ENCODE peak calls at places on chromosomes 7 and 10, in ten cellular contexts. G, Q, F, L, W, V, C, M, P and T are unnamed samples.

GRCh38 chr7:497946-498655 is 21.5 kb downstream of the PDGFA start:
- DNase-seq in G (no peak), Q (no peak), F (no peak), L (no peak), W (no peak), V (no peak), C (no peak), M (no peak), P (no peak), T (no peak)

GRCh38 chr7:133207687-133208086 is 45.2 kb upstream of the EXOC4 start:
- DNase-seq in G (no peak), Q (peak), F (no peak), L (no peak), W (peak), V (no peak), C (no peak), M (no peak), P (peak), T (peak)

GRCh38 chr10:96470108-96470743 is 43.5 kb downstream of the TLL2 start:
- DNase-seq in G (no peak), Q (peak), F (peak), L (peak), W (peak), V (peak), C (peak), M (no peak), P (peak), T (peak)

GRCh38 chr10:47013469-47014169 is 102.4 kb downstream of the PTPN20 start:
- DNase-seq in G (no peak), Q (peak), F (no peak), L (no peak), W (no peak), V (no peak), C (no peak), M (no peak), P (no peak), T (no peak)

GRCh38 chr7:152462995-152463713 is 27.4 kb upstream of the KMT2C start:
- DNase-seq in G (no peak), Q (peak), F (no peak), L (no peak), W (peak), V (no peak), C (peak), M (no peak), P (peak), T (no peak)

GRCh38 chr7:127107601-127108007 is 145.1 kb downstream of the GRM8 start:
- DNase-seq in G (no peak), Q (peak), F (peak), L (peak), W (peak), V (no peak), C (peak), M (peak), P (peak), T (peak)

GRCh38 chr7:95531605-95532004 is 45.9 kb downstream of the ASB4 start:
- DNase-seq in G (no peak), Q (no peak), F (no peak), L (no peak), W (no peak), V (no peak), C (no peak), M (no peak), P (no peak), T (no peak)

GRCh38 chr7:74183653-74184450 is 9.7 kb downstream of the EIF4H start:
- DNase-seq in G (no peak), Q (no peak), F (no peak), L (peak), W (no peak), V (no peak), C (no peak), M (no peak), P (no peak), T (peak)

GRCh38 chr7:35705932-35706461 is 11.1 kb upstream of the HERPUD2 start:
- DNase-seq in G (no peak), Q (no peak), F (no peak), L (no peak), W (peak), V (no peak), C (no peak), M (no peak), P (no peak), T (no peak)

GRCh38 chr7:111933614-111934013 is 272.6 kb downstream of the DOCK4 start:
- DNase-seq in G (no peak), Q (no peak), F (no peak), L (no peak), W (no peak), V (no peak), C (no peak), M (no peak), P (peak), T (no peak)

GRCh38 chr10:25696013-25696708 is 237.9 kb upstream of the MYO3A start:
- DNase-seq in G (no peak), Q (no peak), F (no peak), L (no peak), W (no peak), V (no peak), C (no peak), M (no peak), P (no peak), T (no peak)

GRCh38 chr7:1794888-1795542 is 124.9 kb downstream of the ELFN1 start:
- DNase-seq in G (no peak), Q (peak), F (no peak), L (no peak), W (no peak), V (no peak), C (no peak), M (no peak), P (no peak), T (no peak)

GRCh38 chr10:132663666-132664365 is 122.1 kb downstream of the NKX6-2 start:
- DNase-seq in G (no peak), Q (no peak), F (no peak), L (no peak), W (no peak), V (peak), C (no peak), M (no peak), P (no peak), T (no peak)

GRCh38 chr7:75611557-75612178 is 119.5 kb downstream of the SPDYE5 start:
- DNase-seq in G (peak), Q (no peak), F (peak), L (peak), W (no peak), V (no peak), C (no peak), M (no peak), P (no peak), T (no peak)

GRCh38 chr7:94003446-94004023 is 620 bp downstream of the BET1 start:
- DNase-seq in G (no peak), Q (no peak), F (no peak), L (no peak), W (peak), V (no peak), C (no peak), M (no peak), P (peak), T (peak)

GRCh38 chr7:92612501-92612900 is 22.3 kb upstream of the FAM133B start:
- DNase-seq in G (no peak), Q (peak), F (no peak), L (no peak), W (no peak), V (no peak), C (no peak), M (no peak), P (peak), T (no peak)

GRCh38 chr10:89389254-89389653 is 3.2 kb upstream of the IFIT1 start:
- DNase-seq in G (no peak), Q (peak), F (no peak), L (peak), W (peak), V (no peak), C (no peak), M (no peak), P (peak), T (peak)

GRCh38 chr10:12566161-12567115 is 217.1 kb downstream of the CAMK1D start:
- DNase-seq in G (no peak), Q (peak), F (no peak), L (no peak), W (peak), V (no peak), C (peak), M (no peak), P (peak), T (no peak)

GRCh38 chr7:67738-68395 is 124.5 kb upstream of the FAM20C start:
- DNase-seq in G (no peak), Q (no peak), F (no peak), L (no peak), W (no peak), V (peak), C (no peak), M (no peak), P (no peak), T (no peak)

GRCh38 chr7:99363286-99363685 is 11.2 kb upstream of the ARPC1B start:
- DNase-seq in G (no peak), Q (no peak), F (no peak), L (no peak), W (no peak), V (no peak), C (no peak), M (no peak), P (no peak), T (no peak)

GRCh38 chr7:140896996-140897395 is 27.7 kb downstream of the BRAF start:
- DNase-seq in G (no peak), Q (no peak), F (no peak), L (no peak), W (no peak), V (no peak), C (no peak), M (no peak), P (no peak), T (no peak)

GRCh38 chr10:30831401-30831800 is 200.3 kb downstream of the ZNF438 start:
- DNase-seq in G (no peak), Q (no peak), F (no peak), L (no peak), W (no peak), V (no peak), C (no peak), M (no peak), P (no peak), T (no peak)

GRCh38 chr7:20158684-20159083 is 58.5 kb downstream of the MACC1 start:
- DNase-seq in G (no peak), Q (peak), F (no peak), L (peak), W (peak), V (no peak), C (no peak), M (no peak), P (peak), T (no peak)
- TF ChIP-seq CTCF in G (no peak), Q (peak), F (no peak), L (peak), W (peak), V (peak), C (peak), M (no peak), P (peak), T (no peak)

DNA sequence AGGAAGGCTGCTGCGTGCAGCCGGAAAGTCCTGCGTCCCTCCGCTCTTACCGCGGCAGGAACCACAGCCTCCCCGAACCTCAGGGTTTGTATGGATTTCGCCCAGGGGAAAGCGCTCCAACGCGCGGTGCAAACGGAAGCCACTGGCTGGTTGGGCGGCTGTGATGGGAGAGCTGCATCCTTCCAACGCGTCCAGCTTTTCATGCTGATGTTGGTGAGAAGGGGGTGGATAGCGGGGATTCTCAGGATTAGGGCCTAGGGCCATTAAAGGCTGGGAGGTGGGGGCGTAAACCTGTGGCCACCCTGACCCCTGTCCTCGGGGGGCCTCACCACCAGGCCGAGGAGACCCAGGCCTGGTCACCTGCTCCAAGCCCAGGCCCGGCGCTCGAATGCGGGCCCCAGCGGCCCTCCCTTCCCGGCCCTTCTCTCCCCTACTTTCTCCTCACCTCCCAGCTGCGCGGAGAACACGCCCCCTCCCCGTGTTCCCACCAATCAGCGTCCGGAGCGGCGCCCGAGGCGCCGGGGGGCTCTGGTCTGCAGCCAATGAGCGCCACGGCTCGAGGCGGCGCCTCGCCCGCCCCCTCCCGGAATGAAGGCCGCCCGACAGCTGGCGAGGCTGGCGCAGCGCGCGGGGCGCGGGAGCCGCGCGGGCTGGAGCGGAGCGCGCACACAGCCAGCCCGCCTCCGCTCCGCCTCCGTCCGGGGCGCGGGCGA is 458 bp upstream of the NANOS1 start:
- DNase-seq in G (peak), Q (peak), F (peak), L (peak), W (peak), V (peak), C (peak), M (no peak), P (peak), T (peak)
- TF ChIP-seq CTCF in G (peak), Q (no peak), F (no peak), L (peak), W (no peak), V (peak), C (peak), M (no peak), P (no peak), T (no peak)

GRCh38 chr10:119025336-119025735 is 4.2 kb upstream of the NANOS1 start:
- DNase-seq in G (peak), Q (peak), F (no peak), L (peak), W (peak), V (peak), C (peak), M (no peak), P (peak), T (no peak)
- TF ChIP-seq CTCF in G (no peak), Q (no peak), F (no peak), L (no peak), W (no peak), V (no peak), C (no peak), M (no peak), P (no peak), T (no peak)

GRCh38 chr7:113774182-113774807 is 144.5 kb downstream of the PPP1R3A start:
- DNase-seq in G (peak), Q (peak), F (peak), L (peak), W (peak), V (no peak), C (peak), M (peak), P (peak), T (peak)
- TF ChIP-seq CTCF in G (peak), Q (peak), F (peak), L (peak), W (peak), V (peak), C (peak), M (peak), P (peak), T (no peak)

GRCh38 chr10:28497313-28498126 is 35.4 kb upstream of the WAC start:
- DNase-seq in G (no peak), Q (no peak), F (no peak), L (no peak), W (no peak), V (no peak), C (no peak), M (no peak), P (no peak), T (no peak)

GRCh38 chr10:28495084-28495483 is 37.8 kb upstream of the WAC start:
- DNase-seq in G (no peak), Q (no peak), F (no peak), L (no peak), W (no peak), V (no peak), C (no peak), M (no peak), P (no peak), T (no peak)

GRCh38 chr10:28494420-28494819 is 38.5 kb upstream of the WAC start:
- DNase-seq in G (no peak), Q (no peak), F (no peak), L (no peak), W (no peak), V (no peak), C (no peak), M (no peak), P (no peak), T (no peak)

GRCh38 chr10:28496481-28496961 is 36.4 kb upstream of the WAC start:
- DNase-seq in G (no peak), Q (no peak), F (no peak), L (no peak), W (no peak), V (no peak), C (no peak), M (no peak), P (no peak), T (no peak)

GRCh38 chr10:28496017-28496416 is 36.9 kb upstream of the WAC start:
- DNase-seq in G (no peak), Q (no peak), F (no peak), L (no peak), W (no peak), V (no peak), C (no peak), M (no peak), P (no peak), T (no peak)
- TF ChIP-seq CTCF in G (no peak), Q (no peak), F (no peak), L (no peak), W (no peak), V (no peak), C (no peak), M (no peak), P (no peak), T (no peak)

DNA sequence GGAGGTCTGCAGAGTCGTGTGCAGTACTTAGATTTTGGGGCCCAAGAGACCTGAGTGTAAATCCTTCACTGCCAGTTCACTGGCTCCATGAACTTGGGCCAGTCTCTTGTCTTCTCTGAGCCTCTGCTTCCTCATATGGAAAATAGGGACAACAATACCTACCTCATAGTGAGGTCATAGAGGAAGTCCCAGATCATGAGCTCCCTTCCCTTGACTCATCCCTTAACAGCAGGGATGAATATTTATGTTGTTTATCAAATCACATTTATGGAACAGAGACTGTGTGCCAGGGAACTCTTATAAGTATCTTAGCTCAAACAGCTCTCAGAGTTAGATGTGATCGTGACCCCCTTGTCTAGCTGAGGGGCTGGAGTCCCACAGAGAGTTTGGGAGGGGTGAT is 20.1 kb upstream of the ARHGAP22 start:
- DNase-seq in G (no peak), Q (peak), F (no peak), L (peak), W (no peak), V (no peak), C (no peak), M (no peak), P (peak), T (no peak)
- TF ChIP-seq CTCF in G (no peak), Q (no peak), F (no peak), L (no peak), W (no peak), V (no peak), C (no peak), M (no peak), P (no peak), T (no peak)

DNA sequence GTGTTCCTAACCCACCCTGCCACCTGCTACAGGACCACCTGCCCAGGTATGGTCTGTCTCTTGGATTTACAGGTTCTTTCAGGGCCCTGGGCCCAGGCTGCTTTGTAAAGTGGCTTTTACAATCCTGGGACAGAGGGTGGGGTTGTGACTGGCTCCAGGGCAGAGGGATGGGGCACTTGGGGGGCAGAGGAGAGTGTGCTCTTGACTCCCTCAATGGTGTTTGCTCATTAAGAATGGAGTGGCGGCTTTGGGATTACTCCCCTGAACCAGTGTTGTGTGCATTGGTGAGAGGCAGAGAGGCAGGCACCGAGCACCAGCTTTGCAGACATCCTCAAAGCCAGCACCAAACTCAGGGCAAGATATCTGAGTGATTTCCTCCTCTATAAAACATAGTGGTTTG is 43.5 kb downstream of the VWA2 start:
- DNase-seq in G (no peak), Q (no peak), F (no peak), L (no peak), W (no peak), V (no peak), C (no peak), M (no peak), P (no peak), T (no peak)
- TF ChIP-seq CTCF in G (no peak), Q (no peak), F (no peak), L (no peak), W (no peak), V (no peak), C (no peak), M (no peak), P (no peak), T (no peak)